ENCODE peak calls at places on chromosomes 16 and 17, in four cellular contexts. R is OCI-M1, P is HTR-8/SVneo, B is A549. S is an unnamed sample.

GRCh38 chr17:43368740-43369506 is 29.9 kb upstream of the ARL4D start:
- DNase-seq in R (peak), P (peak), B (peak), S (no peak)

GRCh38 chr17:59284317-59284716 is 47.1 kb upstream of the YPEL2 start:
- DNase-seq in P (no peak), R (peak), B (no peak), S (no peak)

GRCh38 chr17:64377769-64378282 is 12.8 kb downstream of the PECAM1 start:
- DNase-seq in P (no peak), B (no peak), R (no peak), S (no peak)

GRCh38 chr16:49485663-49486062 is 112.1 kb downstream of the C16orf78 start:
- DNase-seq in B (no peak), P (no peak), R (no peak), S (peak)

GRCh38 chr16:75267631-75268264 is 16.3 kb upstream of the BCAR1 start:
- DNase-seq in B (peak), R (no peak), P (peak), S (peak)

GRCh38 chr16:85334718-85335583 is 222.7 kb upstream of the CIBAR2 start:
- DNase-seq in R (peak), B (no peak), P (no peak), S (no peak)

GRCh38 chr17:74089869-74090464 is 113.5 kb upstream of the RPL38 start:
- DNase-seq in R (peak), P (no peak), B (peak), S (peak)

GRCh38 chr17:17509601-17510425 is 13.6 kb upstream of the RASD1 start:
- DNase-seq in P (no peak), B (no peak), R (no peak), S (no peak)

GRCh38 chr16:87436225-87437172 is 44.4 kb downstream of the MAP1LC3B start:
- DNase-seq in P (peak), R (no peak), B (no peak), S (peak)

GRCh38 chr17:31060814-31061550 is 33.8 kb upstream of the NF1 start:
- DNase-seq in P (no peak), B (no peak), R (peak), S (no peak)